ENCODE peak calls at places on chromosomes 4 and X, in four cellular contexts. O is GM12878, T is HepG2, B is SK-N-SH. C is an unnamed sample.
A peak's percentile ranks its signal among the peaks of the same experiment; 100 is the strongest.

GRCh38 chrX:68895339-68896250 is 66.8 kb downstream of the EFNB1 start:
- DNase-seq in O (no peak), B (peak; percentile 68), T (peak; percentile 3), C (no peak)

GRCh38 chr4:20662851-20663250 is 37.4 kb upstream of the PACRGL start:
- DNase-seq in B (no peak), O (no peak), T (no peak), C (no peak)

GRCh38 chrX:26822448-26822847 is 606.5 kb downstream of the MAGEB5 start:
- DNase-seq in O (no peak), B (no peak), T (no peak), C (no peak)

GRCh38 chrX:2402361-2402690 is 98.5 kb downstream of the DHRSX start:
- DNase-seq in T (no peak), B (no peak), O (no peak), C (no peak)

GRCh38 chr4:146235654-146236570 is 21.6 kb downstream of the REELD1 start:
- DNase-seq in O (no peak), B (no peak), T (no peak), C (no peak)

GRCh38 chrX:145609951-145610511 is 207.6 kb upstream of the SLITRK2 start:
- DNase-seq in T (no peak), B (no peak), O (no peak), C (no peak)

GRCh38 chr4:82423245-82424054 is 6.8 kb downstream of the HNRNPDL start:
- DNase-seq in O (no peak), T (no peak), B (no peak), C (no peak)

GRCh38 chr4:177809786-177810185 is 367.5 kb upstream of the AGA start:
- DNase-seq in B (no peak), T (no peak), O (no peak), C (no peak)

GRCh38 chr4:67198757-67199156 is 346.5 kb downstream of the CENPC start:
- DNase-seq in O (no peak), T (no peak), B (no peak), C (no peak)

GRCh38 chr4:33722254-33722653 is 2522.1 kb downstream of the ARAP2 start:
- DNase-seq in T (no peak), B (no peak), O (no peak), C (no peak)

GRCh38 chrX:30513284-30513683 is 64.3 kb downstream of the TASL start:
- DNase-seq in O (no peak), B (peak; percentile 5), T (peak; percentile 4), C (no peak)

GRCh38 chrX:107684956-107685385 is 56.7 kb downstream of the PRPS1 start:
- DNase-seq in T (no peak), O (no peak), B (no peak), C (peak; percentile 89)

GRCh38 chr4:64713256-64713840 is 304.1 kb upstream of the TECRL start:
- DNase-seq in T (peak; percentile 38), B (peak; percentile 9), O (no peak), C (peak; percentile 50)

GRCh38 chr4:168451331-168451730 is 29.0 kb downstream of the DDX60L start:
- DNase-seq in O (no peak), B (no peak), T (no peak), C (no peak)

GRCh38 chrX:130654409-130654970 is 248.5 kb downstream of the ENOX2 start:
- DNase-seq in B (peak; percentile 33), T (no peak), O (no peak), C (no peak)

GRCh38 chr4:140395668-140396067 is 22.2 kb downstream of the SCOC start:
- DNase-seq in B (no peak), T (no peak), O (no peak), C (no peak)

GRCh38 chr4:64068096-64068495 is 341.2 kb downstream of the TECRL start:
- DNase-seq in T (no peak), B (no peak), O (no peak), C (no peak)

GRCh38 chrX:151713859-151714258 is 2.0 kb upstream of the FATE1 start:
- DNase-seq in O (no peak), B (peak; percentile 48), T (peak; percentile 0), C (peak; percentile 0)

GRCh38 chr4:150949943-150950342 is 65.1 kb downstream of the LRBA start:
- DNase-seq in B (no peak), O (no peak), T (no peak), C (no peak)

GRCh38 chrX:54482839-54483593 is 13.0 kb downstream of the FGD1 start:
- DNase-seq in T (no peak), B (peak; percentile 63), O (no peak), C (peak; percentile 30)

GRCh38 chr4:186500721-186501304 is 54.6 kb downstream of the MTNR1A start:
- DNase-seq in B (no peak), O (no peak), T (no peak), C (peak; percentile 44)

GRCh38 chr4:150217192-150217591 is 138.9 kb downstream of the DCLK2 start:
- DNase-seq in T (peak; percentile 16), O (no peak), B (no peak), C (peak; percentile 78)

GRCh38 chr4:118811832-118812231 is 24.1 kb downstream of the SEC24D start:
- DNase-seq in B (no peak), O (no peak), T (no peak), C (no peak)

GRCh38 chr4:122541996-122542395 is 78.9 kb downstream of the IL21 start:
- DNase-seq in B (no peak), T (no peak), O (no peak), C (no peak)

GRCh38 chrX:99914676-99915075 is 495.4 kb downstream of the PCDH19 start:
- DNase-seq in T (peak; percentile 0), B (no peak), O (no peak), C (no peak)

GRCh38 chr4:148376151-148376550 is 66.1 kb downstream of the NR3C2 start:
- DNase-seq in T (peak; percentile 94), B (peak; percentile 3), O (no peak), C (no peak)

GRCh38 chrX:65601530-65602281 is 65.7 kb upstream of the MSN start:
- DNase-seq in T (peak; percentile 0), B (no peak), O (no peak), C (peak; percentile 15)

GRCh38 chr4:146443525-146443924 is 78.2 kb downstream of the SLC10A7 start:
- DNase-seq in O (no peak), T (no peak), B (no peak), C (no peak)

GRCh38 chr4:153790962-153791551 is 2.2 kb upstream of the SFRP2 start:
- DNase-seq in O (no peak), B (peak; percentile 78), T (no peak), C (no peak)
- TF ChIP-seq JUND in O (no peak), B (no peak), T (no peak), C (no peak)

GRCh38 chrX:123695242-123695641 is 37.6 kb downstream of the THOC2 start:
- DNase-seq in O (no peak), T (no peak), B (no peak), C (no peak)

GRCh38 chrX:123698979-123699378 is 33.9 kb downstream of the THOC2 start:
- DNase-seq in T (no peak), B (no peak), O (no peak), C (no peak)

DNA sequence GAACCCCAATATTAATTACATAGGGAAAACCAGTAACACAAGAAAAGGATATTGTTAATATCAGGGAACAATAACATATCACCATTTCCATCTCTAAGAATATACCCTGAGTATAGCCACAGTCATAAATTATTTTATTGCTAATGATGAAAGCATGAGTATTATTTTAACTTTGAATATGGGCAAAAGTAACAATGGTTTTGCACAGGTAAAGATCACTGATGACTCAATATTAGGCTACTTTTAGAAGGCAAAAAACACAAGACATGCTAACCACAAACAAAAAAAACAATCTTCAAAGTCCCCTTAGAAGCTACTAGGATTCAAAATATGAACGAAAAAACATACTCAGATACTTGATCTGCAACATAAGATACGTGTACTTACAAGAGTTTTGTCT is 36.5 kb downstream of the THOC2 start:
- DNase-seq in T (no peak), B (no peak), O (no peak), C (no peak)
- TF ChIP-seq JUND in T (no peak), B (no peak), O (no peak), C (no peak)

DNA sequence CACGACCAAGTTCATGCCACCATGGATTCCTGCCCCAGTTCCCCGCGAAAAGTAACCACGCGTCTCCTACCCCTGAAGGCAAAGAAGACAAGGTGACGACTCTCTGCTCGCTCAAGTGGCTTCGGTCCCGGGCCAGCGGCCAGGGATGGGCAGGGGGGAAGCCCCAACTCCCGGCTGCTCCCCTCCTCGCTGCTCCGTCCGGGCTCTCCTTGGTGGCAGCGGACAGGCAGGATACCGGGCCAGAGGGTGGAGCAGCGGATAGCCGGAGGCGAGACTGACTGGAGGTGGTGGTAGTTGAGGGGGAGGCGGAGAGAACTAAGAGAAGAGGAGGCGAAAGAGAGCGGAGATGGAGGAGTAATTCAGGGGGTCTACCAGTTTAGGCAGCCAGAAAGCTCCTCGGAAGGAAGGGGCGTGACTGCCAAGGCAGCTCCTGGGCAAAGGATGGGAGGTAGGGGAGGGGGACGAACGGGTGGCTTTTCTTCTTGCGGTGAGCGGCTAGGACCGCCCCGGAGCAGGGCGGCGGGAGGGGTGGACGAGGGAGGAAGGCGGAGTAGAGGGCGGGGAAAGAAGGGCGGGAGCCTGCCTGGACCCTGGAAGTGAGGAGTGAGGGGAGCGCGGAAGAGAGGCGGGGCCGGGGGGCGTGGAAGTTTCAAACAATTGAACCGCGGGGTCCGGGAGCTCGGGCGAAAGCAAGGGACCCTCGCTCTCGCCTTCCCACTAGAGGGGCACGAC is at the start of gene AMOT:
- DNase-seq in T (peak; percentile 1), B (peak; percentile 83), O (no peak), C (peak; percentile 64)
- TF ChIP-seq JUND in T (no peak), B (no peak), O (no peak), C (no peak)

GRCh38 chr4:12633058-12633651 is 851.0 kb downstream of the RAB28 start:
- DNase-seq in O (peak; percentile 26), T (peak; percentile 57), B (peak; percentile 48), C (peak; percentile 81)
- TF ChIP-seq JUND in O (no peak), T (no peak), B (no peak), C (no peak)

GRCh38 chr4:53508446-53508845 is 82.8 kb downstream of the LNX1 start:
- DNase-seq in B (no peak), O (no peak), T (peak; percentile 48), C (no peak)

GRCh38 chr4:53507058-53507457 is 84.2 kb downstream of the LNX1 start:
- DNase-seq in B (no peak), O (no peak), T (no peak), C (no peak)

GRCh38 chr4:53510316-53510715 is 81.0 kb downstream of the LNX1 start:
- DNase-seq in B (no peak), T (no peak), O (no peak), C (no peak)

GRCh38 chr4:53507671-53508286 is 83.5 kb downstream of the LNX1 start:
- DNase-seq in B (no peak), T (peak; percentile 30), O (no peak), C (no peak)

DNA sequence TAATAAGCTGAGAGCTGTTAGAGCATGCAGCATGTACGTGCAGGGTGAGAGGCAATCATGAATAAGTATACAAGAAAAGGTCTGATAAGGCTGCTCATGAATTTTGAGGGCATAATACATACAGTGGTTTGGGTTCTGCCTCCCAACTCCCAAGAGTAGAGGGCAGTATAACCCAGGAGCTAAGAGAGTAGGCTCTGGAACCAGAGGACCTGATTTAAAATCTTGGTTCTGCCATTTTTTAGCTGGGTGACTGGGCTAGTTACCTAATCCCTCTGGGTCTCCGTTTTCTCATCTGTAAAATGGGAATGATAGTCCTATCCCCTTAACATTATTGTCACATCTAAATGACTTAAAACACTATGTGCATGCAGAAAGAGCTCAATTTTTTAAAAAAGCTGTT is 85.3 kb downstream of the LNX1 start:
- DNase-seq in T (no peak), B (no peak), O (no peak), C (peak; percentile 40)
- TF ChIP-seq JUND in T (no peak), B (no peak), O (no peak), C (no peak)

C was measured in T47D.